ENCODE peak calls at places on chromosome 19, in nine cellular contexts. A is activated CD4-positive, alpha-beta T cell treated with anti-CD3 and anti-CD28 coated beads, Interleukin-2, amount 50 U/mL, for 24 hours; T is dermis microvascular lymphatic vessel endothelial cell; R is pancreas; O is body of pancreas; J is iris pigment epithelial cell; N is DMS 273 treated with DMSO at 0.1 percent for 48 hours; Y is head of caudate nucleus; Z is astrocyte of the spinal cord. C is an unnamed sample.

GRCh38 chr19:6828698-6829633 is 56.5 kb downstream of the VAV1 start:
- DNase-seq in A (no peak), T (no peak), R (no peak), O (peak; percentile 7), J (no peak), N (no peak), Y (peak; percentile 13), Z (no peak), C (no peak)

GRCh38 chr19:34316741-34317241 is 48.2 kb upstream of the GPI start:
- DNase-seq in A (no peak), T (no peak), R (no peak), O (no peak), J (peak; percentile 70), N (no peak), Y (no peak), Z (peak; percentile 44), C (no peak)

GRCh38 chr19:48842744-48843162 is 6.5 kb upstream of the HSD17B14 start:
- DNase-seq in A (no peak), T (peak; percentile 50), R (no peak), O (peak; percentile 49), J (peak; percentile 39), N (no peak), Y (peak; percentile 44), Z (peak; percentile 49), C (peak; percentile 76)

GRCh38 chr19:58033741-58034475 is at the start of gene ZSCAN1:
- DNase-seq in A (no peak), T (peak; percentile 23), R (peak; percentile 74), O (peak; percentile 88), J (peak; percentile 82), N (peak; percentile 73), Y (peak; percentile 98), Z (peak; percentile 81), C (peak; percentile 95)

GRCh38 chr19:41546386-41546789 is 29.6 kb upstream of the CEACAM21 start:
- DNase-seq in A (no peak), T (no peak), R (no peak), O (no peak), J (no peak), N (no peak), Y (no peak), Z (no peak), C (no peak)

GRCh38 chr19:49746206-49746958 is 16.7 kb downstream of the TSKS start:
- DNase-seq in A (no peak), T (no peak), R (peak; percentile 38), O (peak; percentile 41), J (peak; percentile 49), N (no peak), Y (no peak), Z (peak; percentile 75), C (no peak)

GRCh38 chr19:4699826-4700572 is 23.6 kb downstream of the DPP9 start:
- DNase-seq in A (no peak), T (no peak), R (no peak), O (no peak), J (no peak), N (no peak), Y (no peak), Z (no peak), C (no peak)

GRCh38 chr19:38736413-38737280 is 7.6 kb downstream of the CAPN12 start:
- DNase-seq in A (no peak), T (no peak), R (peak; percentile 81), O (peak; percentile 75), J (no peak), N (no peak), Y (no peak), Z (peak; percentile 30), C (peak; percentile 38)

GRCh38 chr19:7224205-7224833 is 69.9 kb downstream of the INSR start:
- DNase-seq in A (no peak), T (no peak), R (peak; percentile 61), O (peak; percentile 80), J (peak; percentile 39), N (no peak), Y (peak; percentile 26), Z (no peak), C (no peak)

GRCh38 chr19:53903055-53903680 is 5.9 kb upstream of the CACNG7 start:
- DNase-seq in A (no peak), T (peak; percentile 18), R (peak; percentile 46), O (peak; percentile 45), J (no peak), N (no peak), Y (no peak), Z (peak; percentile 37), C (no peak)

GRCh38 chr19:19074172-19074905 is 10.5 kb downstream of the SLC25A42 start:
- DNase-seq in A (no peak), T (no peak), R (no peak), O (no peak), J (no peak), N (no peak), Y (no peak), Z (no peak), C (no peak)

GRCh38 chr19:29941828-29942403 is at the start of gene URI1:
- DNase-seq in A (peak; percentile 98), T (peak; percentile 40), R (peak; percentile 86), O (peak; percentile 95), J (peak; percentile 86), N (peak; percentile 53), Y (peak; percentile 94), Z (peak; percentile 81), C (peak; percentile 73)

GRCh38 chr19:53912653-53913052 is 3.6 kb downstream of the CACNG7 start:
- DNase-seq in A (no peak), T (no peak), R (no peak), O (no peak), J (no peak), N (no peak), Y (no peak), Z (no peak), C (no peak)

GRCh38 chr19:49701271-49701786 is 10.4 kb downstream of the CPT1C start:
- DNase-seq in A (no peak), T (no peak), R (no peak), O (no peak), J (no peak), N (no peak), Y (no peak), Z (no peak), C (no peak)

C was measured in NCI-H524.